ENCODE peak calls at places on chromosomes 4 and X, in six cellular contexts. H is tibial nerve, S is prostate gland, P is heart left ventricle, C is brain microvascular endothelial cell, Z is MM.1S. W is an unnamed sample.

GRCh38 chrX:107716045-107716684 is 59.4 kb downstream of the TSC22D3 start:
- DNase-seq in S (no peak), H (no peak), P (peak; percentile 70), Z (peak; percentile 27), C (no peak), W (no peak)

GRCh38 chrX:48715066-48715465 is 18.5 kb downstream of the SUV39H1 start:
- DNase-seq in H (no peak), C (peak; percentile 31), Z (no peak), P (no peak), S (no peak), W (no peak)

GRCh38 chrX:131762802-131763234 is 218.9 kb downstream of the OR13H1 start:
- DNase-seq in C (peak; percentile 64), H (no peak), S (no peak), P (no peak), Z (peak; percentile 86), W (no peak)

GRCh38 chr4:182478475-182478874 is 235.3 kb downstream of the TENM3 start:
- DNase-seq in C (peak; percentile 6), S (no peak), Z (peak; percentile 76), P (no peak), H (no peak), W (no peak)

GRCh38 chr4:77308843-77309242 is 151.8 kb downstream of the CCNG2 start:
- DNase-seq in S (no peak), P (no peak), Z (peak; percentile 56), C (peak; percentile 2), H (no peak), W (no peak)

GRCh38 chrX:95945528-95945927 is 739.1 kb upstream of the DIAPH2 start:
- DNase-seq in S (no peak), Z (no peak), C (no peak), P (no peak), H (no peak), W (no peak)

GRCh38 chr4:80090101-80090500 is 17.1 kb upstream of the ANTXR2 start:
- DNase-seq in H (no peak), P (no peak), Z (no peak), C (no peak), S (no peak), W (no peak)

GRCh38 chrX:149032449-149032848 is 472.7 kb downstream of the IDS start:
- DNase-seq in C (no peak), H (no peak), S (no peak), P (no peak), Z (no peak), W (no peak)

GRCh38 chr4:104870495-104871228 is 276.0 kb upstream of the TET2 start:
- DNase-seq in S (no peak), Z (no peak), H (no peak), C (no peak), P (no peak), W (no peak)

GRCh38 chr4:95129708-95130343 is 372.1 kb downstream of the BMPR1B start:
- DNase-seq in S (peak; percentile 25), Z (no peak), C (peak; percentile 99), P (no peak), H (peak; percentile 89), W (peak; percentile 98)

GRCh38 chr4:128444544-128445302 is 157.1 kb upstream of the PGRMC2 start:
- DNase-seq in S (no peak), C (no peak), H (no peak), Z (no peak), P (no peak), W (no peak)

GRCh38 chr4:182062936-182063335 is 180.3 kb upstream of the TENM3 start:
- DNase-seq in C (peak; percentile 18), S (no peak), H (no peak), P (no peak), Z (peak; percentile 87), W (peak; percentile 61)

GRCh38 chrX:11750694-11751093 is 7.3 kb upstream of the MSL3 start:
- DNase-seq in Z (no peak), H (no peak), P (no peak), S (no peak), C (no peak), W (no peak)

GRCh38 chr4:11427201-11427996 is 1.3 kb downstream of the HS3ST1 start:
- DNase-seq in S (no peak), P (no peak), H (no peak), C (no peak), Z (no peak), W (no peak)

GRCh38 chr4:78764498-78764961 is 11.6 kb upstream of the BMP2K start:
- DNase-seq in C (peak; percentile 81), P (no peak), Z (no peak), H (no peak), S (no peak), W (no peak)

GRCh38 chr4:97759785-97760184 is 383.5 kb downstream of the STPG2 start:
- DNase-seq in Z (no peak), P (no peak), H (no peak), S (no peak), C (no peak), W (no peak)

GRCh38 chr4:102554482-102554881 is 53.3 kb downstream of the NFKB1 start:
- DNase-seq in S (no peak), H (no peak), P (peak; percentile 61), Z (no peak), C (peak; percentile 81), W (no peak)

DNA sequence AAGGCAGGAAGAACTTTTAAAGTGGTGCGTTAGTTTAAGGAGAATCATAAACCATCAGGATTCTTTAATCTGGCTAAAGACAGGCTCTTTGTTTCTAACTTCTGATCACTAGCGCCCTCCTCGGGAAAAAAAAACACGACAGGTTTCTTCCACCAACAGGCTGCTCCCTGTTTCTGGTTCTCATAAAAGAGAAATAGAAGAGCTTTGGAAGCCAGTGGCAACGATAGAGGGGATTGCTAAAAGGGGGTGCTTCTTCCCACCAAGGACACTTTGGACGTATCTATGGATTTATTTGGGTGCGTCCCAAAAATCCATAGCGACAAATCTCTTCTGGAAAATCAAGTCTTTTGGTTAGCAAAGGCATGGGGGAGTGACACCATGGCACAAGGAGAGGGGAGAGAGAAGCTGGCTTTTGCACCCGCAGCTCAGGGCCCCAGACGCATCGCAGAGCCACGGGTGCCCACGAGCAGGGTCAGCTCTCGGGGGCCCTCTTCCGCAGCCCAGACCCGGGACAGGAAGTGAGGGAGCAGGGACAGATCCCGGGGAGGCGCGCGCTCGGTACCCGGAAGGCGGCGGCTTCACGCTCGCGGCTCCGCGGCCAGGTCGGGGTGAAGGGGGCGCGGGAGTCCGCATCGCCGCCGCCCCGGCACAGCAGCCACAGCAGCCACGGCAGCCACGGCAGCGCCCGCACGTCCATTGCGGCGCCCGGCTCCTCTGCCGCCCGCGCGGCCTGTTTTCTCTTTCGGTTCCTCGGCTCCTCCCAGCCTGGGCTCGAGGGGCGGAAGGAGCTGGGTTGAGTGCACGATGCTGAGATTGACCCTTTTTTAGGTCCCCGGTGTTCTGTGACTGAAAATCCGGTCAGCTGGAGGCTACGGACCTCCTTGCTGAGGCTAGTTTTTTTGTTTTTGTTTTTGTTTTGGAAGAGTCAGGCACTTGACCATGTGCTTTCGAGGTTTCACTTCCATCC is at the start of gene CTSO:
- DNase-seq in Z (peak; percentile 88), S (peak; percentile 68), C (peak; percentile 81), H (peak; percentile 93), P (peak; percentile 88), W (no peak)
- TF ChIP-seq CTCF in Z (peak; percentile 70), S (peak; percentile 60), C (peak; percentile 73), H (peak; percentile 57), P (peak; percentile 66), W (peak; percentile 47)

GRCh38 chr4:149552601-149553000 is 263.0 kb downstream of the IQCM start:
- DNase-seq in S (no peak), C (no peak), H (no peak), P (no peak), Z (no peak), W (no peak)

GRCh38 chr4:149553959-149554520 is 261.6 kb downstream of the IQCM start:
- DNase-seq in C (no peak), S (no peak), H (no peak), Z (no peak), P (no peak), W (no peak)

GRCh38 chr4:149555146-149555545 is 260.5 kb downstream of the IQCM start:
- DNase-seq in H (no peak), S (no peak), C (peak; percentile 1), Z (no peak), P (no peak), W (no peak)

GRCh38 chr4:149549911-149550310 is 265.7 kb downstream of the IQCM start:
- DNase-seq in S (no peak), P (no peak), C (no peak), Z (no peak), H (no peak), W (no peak)
- H3K4me3 ChIP-seq in S (no peak overlapping the region), P (no peak overlapping the region), C (no peak overlapping the region), Z (no peak overlapping the region), H (no peak overlapping the region), W (no peak overlapping the region)

DNA sequence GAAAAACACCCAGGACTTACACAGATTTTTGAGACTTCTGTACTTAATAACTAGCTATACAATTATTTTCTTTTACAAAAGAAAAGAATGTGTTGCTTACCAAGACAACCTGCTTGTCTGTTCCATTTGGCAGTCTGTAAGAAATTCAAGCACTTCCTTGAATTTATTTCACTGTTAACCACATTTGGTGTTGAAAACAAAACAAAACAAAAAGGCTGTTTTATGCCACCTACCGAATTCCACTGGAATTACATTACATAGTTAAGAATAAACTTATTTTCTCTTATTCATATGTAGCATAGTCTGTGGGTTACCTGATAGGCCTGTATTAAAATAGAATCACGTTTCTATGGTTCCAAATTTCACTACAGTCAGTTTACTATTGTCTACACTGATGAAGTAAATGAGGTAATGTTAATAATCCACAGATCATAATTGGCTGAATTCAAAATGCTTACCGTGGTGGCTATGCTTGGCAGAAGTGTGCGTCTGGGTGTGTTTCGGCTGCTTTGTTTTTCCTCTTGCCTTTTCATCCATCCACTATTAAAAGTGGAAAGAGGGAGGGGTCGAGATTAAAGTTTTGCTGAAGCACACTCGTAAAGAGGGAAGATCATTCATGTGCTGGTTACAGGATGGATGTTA is at the start of gene TLR1:
- DNase-seq in S (no peak), H (no peak), C (peak; percentile 14), Z (peak; percentile 78), P (no peak), W (peak; percentile 40)
- TF ChIP-seq CTCF in S (peak; percentile 56), H (peak; percentile 70), C (peak; percentile 32), Z (peak; percentile 64), P (peak; percentile 61), W (no peak)

DNA sequence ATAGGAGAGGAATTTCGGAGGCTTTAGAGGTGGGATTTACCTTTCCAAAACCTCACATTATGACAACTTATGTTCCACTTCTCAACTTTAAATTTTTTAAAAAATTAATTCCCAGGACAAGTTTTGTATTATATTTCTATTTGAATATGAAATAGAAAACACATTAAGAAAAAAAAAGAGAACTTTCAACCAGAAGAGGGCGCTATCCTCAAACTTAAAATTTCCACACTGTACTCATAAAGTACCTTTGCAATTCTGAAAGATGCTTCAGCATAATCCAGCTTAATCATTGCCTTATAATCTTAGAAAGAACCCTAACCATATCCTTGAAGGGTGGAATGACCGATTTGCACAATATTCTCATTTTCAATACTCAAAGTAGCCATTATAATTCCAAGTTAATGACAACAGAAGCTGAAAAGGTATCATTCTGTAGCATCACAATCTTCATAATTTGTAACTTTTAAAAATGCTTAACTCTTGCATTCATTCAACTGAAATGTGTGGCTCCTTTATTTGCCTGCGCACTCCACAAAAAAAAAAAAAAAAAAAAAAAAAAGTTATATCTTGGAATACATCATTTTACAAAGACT is 158.0 kb downstream of the KCNIP4 start:
- DNase-seq in Z (peak; percentile 39), C (no peak), H (no peak), S (no peak), P (no peak), W (no peak)
- H3K4me3 ChIP-seq in Z (no peak overlapping the region), C (no peak overlapping the region), H (no peak overlapping the region), S (no peak overlapping the region), P (no peak overlapping the region), W (no peak overlapping the region)

GRCh38 chr4:110631582-110632505 is 9.0 kb upstream of the PITX2 start:
- DNase-seq in C (peak; percentile 61), Z (peak; percentile 32), H (peak; percentile 45), P (no peak), S (peak; percentile 44), W (peak; percentile 46)
- TF ChIP-seq CTCF in C (peak; percentile 86), Z (peak; percentile 39), H (peak; percentile 77), P (peak; percentile 61), S (peak; percentile 45), W (peak; percentile 87)